ENCODE peak calls at places on chromosomes 16 and 17, in six cellular contexts. O is fibroblast of pulmonary artery, D is BJ, U is AG09309, A is AG04449, X is left ventricle myocardium inferior. P is an unnamed sample.
A peak's percentile ranks its signal among the peaks of the same experiment; 100 is the strongest.

GRCh38 chr16:56695246-56695645 is 13.0 kb downstream of the MT1X start:
- DNase-seq in O (no peak), D (no peak), U (no peak), A (no peak), X (no peak), P (no peak)

GRCh38 chr17:59785091-59785799 is 77.8 kb downstream of the VMP1 start:
- DNase-seq in O (no peak), D (no peak), U (no peak), A (no peak), X (no peak), P (no peak)

GRCh38 chr16:66365588-66365987 is 903 bp upstream of the CDH5 start:
- DNase-seq in O (peak; percentile 92), D (no peak), U (no peak), A (no peak), X (peak; percentile 69), P (no peak)

GRCh38 chr17:151004-151403 is 13.6 kb downstream of the SCGB1C2 start:
- DNase-seq in O (no peak), D (no peak), U (no peak), A (no peak), X (no peak), P (no peak)

GRCh38 chr17:73272906-73273218 is 11.2 kb upstream of the CPSF4L start:
- DNase-seq in O (no peak), D (no peak), U (no peak), A (no peak), X (no peak), P (no peak)

GRCh38 chr16:89325861-89326471 is 108.5 kb downstream of the ZNF778 start:
- DNase-seq in O (peak; percentile 90), D (peak; percentile 59), U (no peak), A (no peak), X (peak; percentile 47), P (no peak)

GRCh38 chr16:21685034-21685455 is 21.3 kb downstream of the OTOA start:
- DNase-seq in O (peak; percentile 3), D (no peak), U (no peak), A (no peak), X (no peak), P (no peak)

GRCh38 chr16:17780181-17780580 is 309.4 kb upstream of the XYLT1 start:
- DNase-seq in O (peak; percentile 21), D (no peak), U (no peak), A (no peak), X (no peak), P (no peak)

GRCh38 chr17:33642002-33642401 is 348.9 kb upstream of the ASIC2 start:
- DNase-seq in O (no peak), D (no peak), U (no peak), A (no peak), X (no peak), P (no peak)

GRCh38 chr17:7922499-7923289 is 6.6 kb upstream of the RNF227 start:
- DNase-seq in O (peak; percentile 84), D (no peak), U (no peak), A (no peak), X (peak; percentile 90), P (no peak)

GRCh38 chr16:47036201-47036600 is 62.7 kb upstream of the DNAJA2 start:
- DNase-seq in O (no peak), D (no peak), U (no peak), A (no peak), X (no peak), P (no peak)

GRCh38 chr17:13671341-13671740 is 69.6 kb upstream of the HS3ST3A1 start:
- DNase-seq in O (no peak), D (no peak), U (no peak), A (no peak), X (no peak), P (no peak)

GRCh38 chr17:8004899-8005298 is 2.5 kb downstream of the GUCY2D start:
- DNase-seq in O (peak; percentile 73), D (no peak), U (peak; percentile 31), A (no peak), X (no peak), P (no peak)

GRCh38 chr16:81821422-81822128 is 42.5 kb downstream of the PLCG2 start:
- DNase-seq in O (no peak), D (no peak), U (no peak), A (no peak), X (no peak), P (no peak)
- H3K4me3 ChIP-seq in O (no peak overlapping the region), D (no peak overlapping the region), U (no peak overlapping the region), A (no peak overlapping the region), X (no peak overlapping the region), P (no peak overlapping the region)

GRCh38 chr16:3087243-3087791 is 11.8 kb downstream of the ZSCAN10 start:
- DNase-seq in O (peak; percentile 22), D (no peak), U (no peak), A (no peak), X (peak; percentile 46), P (no peak)

GRCh38 chr16:3087836-3088235 is 11.3 kb downstream of the ZSCAN10 start:
- DNase-seq in O (no peak), D (no peak), U (no peak), A (no peak), X (no peak), P (no peak)

GRCh38 chr16:3084969-3085670 is 14.0 kb downstream of the ZSCAN10 start:
- DNase-seq in O (no peak), D (no peak), U (no peak), A (no peak), X (no peak), P (no peak)

GRCh38 chr16:3086596-3087242 is 12.4 kb downstream of the ZSCAN10 start:
- DNase-seq in O (no peak), D (no peak), U (no peak), A (no peak), X (no peak), P (no peak)

DNA sequence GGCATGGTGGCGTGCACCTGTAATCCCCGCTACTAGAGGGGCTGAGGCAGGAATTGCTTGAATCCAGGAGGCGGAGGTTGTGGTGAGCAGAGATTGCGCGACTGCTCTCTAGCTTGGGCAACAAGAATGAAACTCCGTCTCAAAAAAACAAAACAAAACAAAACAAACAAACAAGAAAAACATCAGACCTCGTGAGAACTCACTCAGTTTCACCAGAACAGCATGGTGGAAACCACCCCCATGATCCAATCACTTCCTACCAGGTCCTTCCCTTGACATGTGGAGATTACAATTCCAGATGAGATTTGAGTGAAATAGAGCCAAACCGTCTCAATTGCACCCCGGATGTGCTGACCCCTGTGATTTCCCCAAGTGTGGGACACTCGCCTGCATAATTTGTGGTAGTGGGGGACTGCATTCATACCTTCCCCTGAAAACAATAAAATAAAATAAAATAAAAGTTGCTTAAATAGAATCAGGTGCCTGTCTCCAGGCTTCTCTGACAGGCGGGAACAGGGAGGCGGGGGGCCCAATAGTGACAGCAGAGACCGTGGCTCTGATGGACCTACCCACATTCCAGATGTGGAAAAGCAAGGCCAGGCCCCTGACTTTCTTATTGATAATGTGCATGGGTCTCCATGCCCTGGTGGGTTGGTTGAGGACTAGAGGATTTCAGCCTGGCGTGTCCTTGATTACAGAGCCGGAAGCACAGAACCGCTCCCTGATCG is 13.1 kb downstream of the ZSCAN10 start:
- DNase-seq in O (no peak), D (no peak), U (no peak), A (no peak), X (no peak), P (no peak)
- H3K4me3 ChIP-seq in O (no peak overlapping the region), D (no peak overlapping the region), U (no peak overlapping the region), A (no peak overlapping the region), X (peak overlapping the region; percentile 63), P (no peak overlapping the region)

DNA sequence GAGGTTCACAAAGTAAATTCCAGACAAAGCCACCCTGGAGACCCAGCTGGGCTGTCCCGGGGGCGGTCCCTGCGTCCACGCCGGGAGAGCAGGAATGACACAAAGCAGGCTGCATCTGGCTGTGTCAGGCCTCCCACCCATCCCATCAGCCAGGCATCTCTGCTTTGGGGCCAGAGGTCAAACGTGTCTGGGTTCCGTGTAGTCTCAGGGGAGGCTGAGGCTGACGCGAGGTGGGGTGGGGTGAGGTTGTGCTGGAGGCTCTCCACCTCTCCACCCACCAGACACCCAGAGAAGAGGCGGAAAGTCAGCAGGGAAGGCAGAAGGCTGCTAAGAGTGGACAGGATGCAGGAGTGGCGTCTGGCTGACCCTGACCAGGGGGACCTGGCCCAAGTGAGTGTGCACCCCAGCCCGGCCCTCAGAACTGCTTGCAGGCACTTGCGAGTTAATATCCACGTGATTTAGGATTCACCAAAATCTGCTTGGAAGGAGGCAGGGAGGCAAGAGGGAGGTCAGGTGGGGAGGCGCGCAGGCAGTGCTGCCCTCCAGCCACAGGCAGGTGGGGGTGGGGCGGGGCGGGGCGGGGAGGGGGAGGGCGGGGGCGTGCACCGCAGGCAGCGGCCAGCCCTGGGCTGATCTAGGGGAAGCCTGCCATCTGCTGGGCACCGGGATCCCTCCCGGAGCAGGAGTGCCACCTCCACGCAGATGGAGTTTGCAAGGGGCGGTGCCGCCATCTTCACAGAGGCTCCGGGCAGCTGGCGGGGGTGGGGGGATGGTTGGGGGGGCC is 44.3 kb downstream of the TBC1D16 start:
- DNase-seq in O (peak; percentile 78), D (no peak), U (peak; percentile 25), A (no peak), X (peak; percentile 83), P (no peak)
- H3K4me3 ChIP-seq in O (peak overlapping the region; percentile 22), D (peak overlapping the region; percentile 36), U (peak overlapping the region; percentile 57), A (peak overlapping the region; percentile 42), X (peak overlapping the region; percentile 61), P (peak overlapping the region; percentile 39)

DNA sequence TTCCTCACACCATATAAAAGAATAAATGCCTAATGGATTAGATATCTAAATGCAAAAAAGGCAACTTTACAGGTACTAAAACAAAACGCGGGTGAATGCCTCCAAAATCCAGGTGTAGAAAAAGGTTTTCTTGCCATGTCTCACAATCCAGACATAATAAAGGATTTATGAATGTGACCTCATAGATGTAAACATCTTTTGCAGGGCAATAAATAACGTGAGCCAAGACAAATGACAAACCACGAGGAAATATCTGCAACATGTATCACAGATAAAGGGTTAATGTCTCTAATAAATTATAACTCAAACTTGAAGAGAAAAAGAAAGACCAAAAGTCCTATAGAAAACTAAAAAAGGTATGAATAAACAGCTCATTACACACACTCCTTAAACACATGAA is 180.7 kb downstream of the PARN start:
- DNase-seq in O (no peak), D (no peak), U (no peak), A (no peak), X (no peak), P (no peak)
- H3K4me3 ChIP-seq in O (no peak overlapping the region), D (no peak overlapping the region), U (no peak overlapping the region), A (no peak overlapping the region), X (no peak overlapping the region), P (no peak overlapping the region)